ENCODE peak calls at places on chromosomes 5 and 9, in ten cellular contexts. A, V, W, Y, K, B, C, F, P and L are unnamed samples.

GRCh38 chr9:35136866-35137265 is 21.2 kb upstream of the ATOSB start:
- DNase-seq in B (no peak), W (no peak), F (no peak), V (no peak), C (no peak), K (no peak), P (no peak), A (no peak), Y (no peak), L (no peak)

GRCh38 chr5:116598871-116599270 is 24.2 kb upstream of the SEMA6A start:
- DNase-seq in F (no peak), B (no peak), A (no peak), C (no peak), W (no peak), Y (no peak), P (no peak), K (no peak), V (no peak), L (no peak)

GRCh38 chr5:92496545-92496944 is 1084.5 kb downstream of the NR2F1-AS1 start:
- DNase-seq in K (no peak), W (no peak), P (no peak), B (no peak), C (no peak), V (no peak), F (no peak), A (no peak), Y (no peak), L (no peak)

GRCh38 chr5:173963107-173963506 is 25.9 kb upstream of the C5orf47 start:
- DNase-seq in K (peak), A (peak), F (peak), W (no peak), V (peak), P (no peak), C (peak), Y (no peak), B (no peak), L (no peak)

GRCh38 chr9:35406183-35406959 is 83.5 kb upstream of the RUSC2 start:
- DNase-seq in P (no peak), Y (no peak), B (peak), K (no peak), A (peak), C (no peak), V (no peak), F (no peak), W (peak), L (peak)

GRCh38 chr9:112760821-112761220 is 10.3 kb downstream of the SNX30 start:
- DNase-seq in F (no peak), K (no peak), C (no peak), Y (no peak), A (no peak), B (no peak), V (no peak), W (no peak), P (no peak), L (no peak)

GRCh38 chr5:29654990-29655389 is 1538.5 kb upstream of the CDH6 start:
- DNase-seq in Y (no peak), V (no peak), P (no peak), K (no peak), W (no peak), C (no peak), A (no peak), B (no peak), F (no peak), L (no peak)

GRCh38 chr9:86349271-86349670 is 4.9 kb downstream of the TUT7 start:
- DNase-seq in B (no peak), P (no peak), V (peak), Y (no peak), K (no peak), W (no peak), A (no peak), F (no peak), C (no peak), L (no peak)

GRCh38 chr5:74833537-74834266 is 32.5 kb downstream of the FAM169A start:
- DNase-seq in K (no peak), P (no peak), B (no peak), F (no peak), V (no peak), A (no peak), C (no peak), Y (no peak), W (no peak), L (no peak)

GRCh38 chr5:135493406-135494180 is 41.4 kb upstream of the TIFAB start:
- DNase-seq in K (peak), B (no peak), P (no peak), V (peak), Y (no peak), A (no peak), C (peak), F (peak), W (no peak), L (no peak)

GRCh38 chr5:109105631-109106267 is 304.0 kb downstream of the PJA2 start:
- DNase-seq in C (peak), P (no peak), W (no peak), F (peak), V (peak), Y (no peak), B (no peak), A (peak), K (peak), L (no peak)

GRCh38 chr5:400282-401215 is 42.4 kb upstream of the EXOC3 start:
- DNase-seq in F (peak), Y (no peak), A (no peak), K (no peak), V (peak), C (no peak), P (peak), B (no peak), W (no peak), L (peak)